ENCODE peak calls at places on chromosomes 2 and 18, in ten cellular contexts. One of them, this sample, is unnamed. For H3K9me3, the result is how much of the 10 kb centered on the place peaks cover.

GRCh38 chr2:119174216-119174992 is 15.9 kb upstream of the C1QL2 start:
- DNase-seq in stomach: peak
- DNase-seq in lower lobe of right lung: peak
- DNase-seq in NT2/D1: no peak
- DNase-seq in WERI-Rb-1: peak
- DNase-seq in uterus: no peak
- DNase-seq in CD4-positive, alpha-beta T cell: peak
- DNase-seq in endodermal cell: peak
- DNase-seq in neural progenitor cell: peak
- DNase-seq in K562: peak
- DNase-seq in this sample: peak

GRCh38 chr2:192546566-192546965 is 351.8 kb upstream of the TMEFF2 start:
- DNase-seq in stomach: no peak
- DNase-seq in lower lobe of right lung: no peak
- DNase-seq in NT2/D1: no peak
- DNase-seq in WERI-Rb-1: no peak
- DNase-seq in uterus: no peak
- DNase-seq in CD4-positive, alpha-beta T cell: no peak
- DNase-seq in endodermal cell: no peak
- DNase-seq in neural progenitor cell: no peak
- DNase-seq in K562: no peak
- DNase-seq in this sample: no peak

GRCh38 chr2:223219872-223220621 is 168.1 kb downstream of the KCNE4 start:
- DNase-seq in stomach: no peak
- DNase-seq in lower lobe of right lung: no peak
- DNase-seq in NT2/D1: no peak
- DNase-seq in WERI-Rb-1: no peak
- DNase-seq in uterus: no peak
- DNase-seq in CD4-positive, alpha-beta T cell: no peak
- DNase-seq in endodermal cell: peak
- DNase-seq in neural progenitor cell: no peak
- DNase-seq in K562: no peak
- DNase-seq in this sample: no peak

GRCh38 chr2:138727956-138728355 is 52.2 kb downstream of the NXPH2 start:
- DNase-seq in stomach: no peak
- DNase-seq in lower lobe of right lung: no peak
- DNase-seq in NT2/D1: no peak
- DNase-seq in WERI-Rb-1: no peak
- DNase-seq in uterus: no peak
- DNase-seq in CD4-positive, alpha-beta T cell: no peak
- DNase-seq in endodermal cell: no peak
- DNase-seq in neural progenitor cell: no peak
- DNase-seq in K562: no peak
- DNase-seq in this sample: no peak

GRCh38 chr2:236366049-236366387 is 101.8 kb upstream of the ASB18 start:
- DNase-seq in stomach: no peak
- DNase-seq in lower lobe of right lung: no peak
- DNase-seq in NT2/D1: no peak
- DNase-seq in WERI-Rb-1: no peak
- DNase-seq in uterus: no peak
- DNase-seq in CD4-positive, alpha-beta T cell: no peak
- DNase-seq in endodermal cell: no peak
- DNase-seq in neural progenitor cell: no peak
- DNase-seq in K562: no peak
- DNase-seq in this sample: no peak

GRCh38 chr18:13520741-13521140 is 205.6 kb downstream of the FAM210A start:
- DNase-seq in stomach: no peak
- DNase-seq in lower lobe of right lung: no peak
- DNase-seq in NT2/D1: no peak
- DNase-seq in WERI-Rb-1: no peak
- DNase-seq in uterus: no peak
- DNase-seq in CD4-positive, alpha-beta T cell: no peak
- DNase-seq in endodermal cell: peak
- DNase-seq in neural progenitor cell: no peak
- DNase-seq in K562: no peak
- DNase-seq in this sample: no peak

GRCh38 chr2:62221141-62221540 is 25.2 kb downstream of the B3GNT2 start:
- DNase-seq in stomach: no peak
- DNase-seq in lower lobe of right lung: no peak
- DNase-seq in NT2/D1: no peak
- DNase-seq in WERI-Rb-1: no peak
- DNase-seq in uterus: no peak
- DNase-seq in CD4-positive, alpha-beta T cell: no peak
- DNase-seq in endodermal cell: no peak
- DNase-seq in neural progenitor cell: no peak
- DNase-seq in K562: no peak
- DNase-seq in this sample: no peak

GRCh38 chr18:22422909-22423548 is 5.3 kb upstream of the CTAGE1 start:
- DNase-seq in stomach: peak
- DNase-seq in lower lobe of right lung: peak
- DNase-seq in NT2/D1: no peak
- DNase-seq in WERI-Rb-1: no peak
- DNase-seq in uterus: peak
- DNase-seq in CD4-positive, alpha-beta T cell: no peak
- DNase-seq in endodermal cell: no peak
- DNase-seq in neural progenitor cell: no peak
- DNase-seq in K562: no peak
- DNase-seq in this sample: no peak

GRCh38 chr2:121372082-121372481 is 87.1 kb upstream of the TFCP2L1 start:
- DNase-seq in stomach: no peak
- DNase-seq in lower lobe of right lung: no peak
- DNase-seq in NT2/D1: no peak
- DNase-seq in WERI-Rb-1: no peak
- DNase-seq in uterus: no peak
- DNase-seq in CD4-positive, alpha-beta T cell: no peak
- DNase-seq in endodermal cell: no peak
- DNase-seq in neural progenitor cell: no peak
- DNase-seq in K562: peak
- DNase-seq in this sample: no peak

GRCh38 chr2:121376851-121377250 is 91.8 kb upstream of the TFCP2L1 start:
- DNase-seq in stomach: no peak
- DNase-seq in lower lobe of right lung: no peak
- DNase-seq in NT2/D1: no peak
- DNase-seq in WERI-Rb-1: no peak
- DNase-seq in uterus: no peak
- DNase-seq in CD4-positive, alpha-beta T cell: no peak
- DNase-seq in endodermal cell: no peak
- DNase-seq in neural progenitor cell: no peak
- DNase-seq in K562: no peak
- DNase-seq in this sample: no peak

GRCh38 chr2:121377676-121378075 is 92.7 kb upstream of the TFCP2L1 start:
- DNase-seq in stomach: no peak
- DNase-seq in lower lobe of right lung: no peak
- DNase-seq in NT2/D1: no peak
- DNase-seq in WERI-Rb-1: no peak
- DNase-seq in uterus: no peak
- DNase-seq in CD4-positive, alpha-beta T cell: no peak
- DNase-seq in endodermal cell: no peak
- DNase-seq in neural progenitor cell: no peak
- DNase-seq in K562: no peak
- DNase-seq in this sample: no peak

GRCh38 chr2:121372756-121373353 is 87.9 kb upstream of the TFCP2L1 start:
- DNase-seq in stomach: no peak
- DNase-seq in lower lobe of right lung: no peak
- DNase-seq in NT2/D1: no peak
- DNase-seq in WERI-Rb-1: no peak
- DNase-seq in uterus: no peak
- DNase-seq in CD4-positive, alpha-beta T cell: no peak
- DNase-seq in endodermal cell: no peak
- DNase-seq in neural progenitor cell: no peak
- DNase-seq in K562: no peak
- DNase-seq in this sample: no peak

GRCh38 chr2:121375621-121376159 is 90.7 kb upstream of the TFCP2L1 start:
- DNase-seq in stomach: no peak
- DNase-seq in lower lobe of right lung: no peak
- DNase-seq in NT2/D1: no peak
- DNase-seq in WERI-Rb-1: no peak
- DNase-seq in uterus: no peak
- DNase-seq in CD4-positive, alpha-beta T cell: no peak
- DNase-seq in endodermal cell: no peak
- DNase-seq in neural progenitor cell: no peak
- DNase-seq in K562: no peak
- DNase-seq in this sample: no peak
- H3K9me3 ChIP-seq in stomach: under half
- H3K9me3 ChIP-seq in lower lobe of right lung: under half
- H3K9me3 ChIP-seq in NT2/D1: under half
- H3K9me3 ChIP-seq in WERI-Rb-1: under half
- H3K9me3 ChIP-seq in uterus: under half
- H3K9me3 ChIP-seq in CD4-positive, alpha-beta T cell: under half
- H3K9me3 ChIP-seq in endodermal cell: under half
- H3K9me3 ChIP-seq in neural progenitor cell: under half
- H3K9me3 ChIP-seq in K562: under half
- H3K9me3 ChIP-seq in this sample: under half

GRCh38 chr18:406677-407076 is 93.8 kb downstream of the COLEC12 start:
- DNase-seq in stomach: no peak
- DNase-seq in lower lobe of right lung: no peak
- DNase-seq in NT2/D1: no peak
- DNase-seq in WERI-Rb-1: no peak
- DNase-seq in uterus: no peak
- DNase-seq in CD4-positive, alpha-beta T cell: no peak
- DNase-seq in endodermal cell: no peak
- DNase-seq in neural progenitor cell: no peak
- DNase-seq in K562: no peak
- DNase-seq in this sample: no peak

GRCh38 chr18:407825-408224 is 92.7 kb downstream of the COLEC12 start:
- DNase-seq in stomach: no peak
- DNase-seq in lower lobe of right lung: no peak
- DNase-seq in NT2/D1: no peak
- DNase-seq in WERI-Rb-1: no peak
- DNase-seq in uterus: no peak
- DNase-seq in CD4-positive, alpha-beta T cell: no peak
- DNase-seq in endodermal cell: no peak
- DNase-seq in neural progenitor cell: no peak
- DNase-seq in K562: no peak
- DNase-seq in this sample: no peak

GRCh38 chr18:408367-408766 is 92.1 kb downstream of the COLEC12 start:
- DNase-seq in stomach: no peak
- DNase-seq in lower lobe of right lung: no peak
- DNase-seq in NT2/D1: no peak
- DNase-seq in WERI-Rb-1: no peak
- DNase-seq in uterus: no peak
- DNase-seq in CD4-positive, alpha-beta T cell: no peak
- DNase-seq in endodermal cell: no peak
- DNase-seq in neural progenitor cell: no peak
- DNase-seq in K562: no peak
- DNase-seq in this sample: no peak

GRCh38 chr18:410103-410502 is 90.4 kb downstream of the COLEC12 start:
- DNase-seq in stomach: no peak
- DNase-seq in lower lobe of right lung: no peak
- DNase-seq in NT2/D1: no peak
- DNase-seq in WERI-Rb-1: no peak
- DNase-seq in uterus: no peak
- DNase-seq in CD4-positive, alpha-beta T cell: no peak
- DNase-seq in endodermal cell: no peak
- DNase-seq in neural progenitor cell: no peak
- DNase-seq in K562: no peak
- DNase-seq in this sample: no peak

DNA sequence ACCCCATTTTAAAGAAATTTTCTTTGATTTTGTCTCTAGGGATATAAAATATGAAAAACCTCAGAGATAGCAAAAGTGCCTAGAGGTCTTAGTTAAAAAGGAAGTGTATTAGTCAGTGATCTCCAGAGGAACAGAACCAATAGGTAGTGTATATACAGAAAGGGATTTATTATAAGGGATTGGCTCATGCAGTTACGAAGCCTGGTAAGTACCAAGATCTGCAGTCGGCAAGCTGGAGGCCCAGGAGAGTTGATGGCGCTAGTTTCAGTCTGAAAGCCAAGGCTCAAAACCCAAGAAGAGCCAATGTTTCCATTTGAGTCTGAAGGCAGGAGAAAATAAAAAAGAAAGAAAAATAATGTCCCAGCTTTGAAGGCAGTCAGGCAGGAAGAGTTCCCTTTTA is 93.3 kb downstream of the COLEC12 start:
- DNase-seq in stomach: no peak
- DNase-seq in lower lobe of right lung: no peak
- DNase-seq in NT2/D1: no peak
- DNase-seq in WERI-Rb-1: no peak
- DNase-seq in uterus: no peak
- DNase-seq in CD4-positive, alpha-beta T cell: no peak
- DNase-seq in endodermal cell: no peak
- DNase-seq in neural progenitor cell: no peak
- DNase-seq in K562: no peak
- DNase-seq in this sample: no peak
- H3K9me3 ChIP-seq in stomach: under half
- H3K9me3 ChIP-seq in lower lobe of right lung: under half
- H3K9me3 ChIP-seq in NT2/D1: under half
- H3K9me3 ChIP-seq in WERI-Rb-1: under half
- H3K9me3 ChIP-seq in uterus: under half
- H3K9me3 ChIP-seq in CD4-positive, alpha-beta T cell: under half
- H3K9me3 ChIP-seq in endodermal cell: under half
- H3K9me3 ChIP-seq in neural progenitor cell: under half
- H3K9me3 ChIP-seq in K562: under half
- H3K9me3 ChIP-seq in this sample: under half

GRCh38 chr2:147763861-147764260 is 81.0 kb upstream of the ACVR2A start:
- DNase-seq in stomach: no peak
- DNase-seq in lower lobe of right lung: no peak
- DNase-seq in NT2/D1: no peak
- DNase-seq in WERI-Rb-1: no peak
- DNase-seq in uterus: no peak
- DNase-seq in CD4-positive, alpha-beta T cell: no peak
- DNase-seq in endodermal cell: no peak
- DNase-seq in neural progenitor cell: no peak
- DNase-seq in K562: no peak
- DNase-seq in this sample: no peak
- H3K9me3 ChIP-seq in stomach: under half
- H3K9me3 ChIP-seq in lower lobe of right lung: under half
- H3K9me3 ChIP-seq in NT2/D1: under half
- H3K9me3 ChIP-seq in WERI-Rb-1: under half
- H3K9me3 ChIP-seq in uterus: under half
- H3K9me3 ChIP-seq in CD4-positive, alpha-beta T cell: under half
- H3K9me3 ChIP-seq in endodermal cell: under half
- H3K9me3 ChIP-seq in neural progenitor cell: under half
- H3K9me3 ChIP-seq in K562: under half
- H3K9me3 ChIP-seq in this sample: under half

GRCh38 chr2:141714486-141714885 is 416.3 kb downstream of the LRP1B start:
- DNase-seq in stomach: no peak
- DNase-seq in lower lobe of right lung: no peak
- DNase-seq in NT2/D1: no peak
- DNase-seq in WERI-Rb-1: no peak
- DNase-seq in uterus: no peak
- DNase-seq in CD4-positive, alpha-beta T cell: no peak
- DNase-seq in endodermal cell: no peak
- DNase-seq in neural progenitor cell: no peak
- DNase-seq in K562: no peak
- DNase-seq in this sample: no peak

GRCh38 chr2:141711627-141712026 is 419.2 kb downstream of the LRP1B start:
- DNase-seq in stomach: no peak
- DNase-seq in lower lobe of right lung: no peak
- DNase-seq in NT2/D1: no peak
- DNase-seq in WERI-Rb-1: no peak
- DNase-seq in uterus: no peak
- DNase-seq in CD4-positive, alpha-beta T cell: no peak
- DNase-seq in endodermal cell: no peak
- DNase-seq in neural progenitor cell: no peak
- DNase-seq in K562: no peak
- DNase-seq in this sample: peak

GRCh38 chr2:141709756-141710155 is 421.1 kb downstream of the LRP1B start:
- DNase-seq in stomach: no peak
- DNase-seq in lower lobe of right lung: no peak
- DNase-seq in NT2/D1: no peak
- DNase-seq in WERI-Rb-1: no peak
- DNase-seq in uterus: no peak
- DNase-seq in CD4-positive, alpha-beta T cell: no peak
- DNase-seq in endodermal cell: no peak
- DNase-seq in neural progenitor cell: no peak
- DNase-seq in K562: no peak
- DNase-seq in this sample: peak

GRCh38 chr2:141707486-141707885 is 423.3 kb downstream of the LRP1B start:
- DNase-seq in stomach: no peak
- DNase-seq in lower lobe of right lung: no peak
- DNase-seq in NT2/D1: no peak
- DNase-seq in WERI-Rb-1: no peak
- DNase-seq in uterus: no peak
- DNase-seq in CD4-positive, alpha-beta T cell: no peak
- DNase-seq in endodermal cell: no peak
- DNase-seq in neural progenitor cell: no peak
- DNase-seq in K562: no peak
- DNase-seq in this sample: no peak

GRCh38 chr2:141710589-141711239 is 420.1 kb downstream of the LRP1B start:
- DNase-seq in stomach: no peak
- DNase-seq in lower lobe of right lung: no peak
- DNase-seq in NT2/D1: no peak
- DNase-seq in WERI-Rb-1: no peak
- DNase-seq in uterus: no peak
- DNase-seq in CD4-positive, alpha-beta T cell: no peak
- DNase-seq in endodermal cell: no peak
- DNase-seq in neural progenitor cell: no peak
- DNase-seq in K562: no peak
- DNase-seq in this sample: no peak
- H3K9me3 ChIP-seq in stomach: under half
- H3K9me3 ChIP-seq in lower lobe of right lung: under half
- H3K9me3 ChIP-seq in NT2/D1: under half
- H3K9me3 ChIP-seq in WERI-Rb-1: under half
- H3K9me3 ChIP-seq in uterus: under half
- H3K9me3 ChIP-seq in CD4-positive, alpha-beta T cell: under half
- H3K9me3 ChIP-seq in endodermal cell: under half
- H3K9me3 ChIP-seq in neural progenitor cell: under half
- H3K9me3 ChIP-seq in K562: under half
- H3K9me3 ChIP-seq in this sample: under half

This sample was measured in SJCRH30.